ENCODE peak calls at places on chromosome 18, in six cellular contexts. F is cardiac fibroblast, N is neural progenitor cell, H is endothelial cell, E is tibial artery, G is neural crest cell. X is an unnamed sample.

GRCh38 chr18:7870855-7871254 is 303.7 kb downstream of the PTPRM start:
- DNase-seq in E (no peak), H (no peak), N (no peak), G (no peak), F (peak), X (no peak)

GRCh38 chr18:36819621-36820020 is 9.2 kb downstream of the TPGS2 start:
- DNase-seq in N (no peak), G (no peak), E (no peak), H (no peak), F (no peak), X (no peak)

GRCh38 chr18:53070706-53071105 is 730.7 kb downstream of the DCC start:
- DNase-seq in E (no peak), F (no peak), H (no peak), N (no peak), G (peak), X (no peak)

GRCh38 chr18:10525563-10526210 is at the start of gene NAPG:
- DNase-seq in H (peak), N (peak), F (peak), G (peak), E (peak), X (peak)

GRCh38 chr18:61820842-61821241 is 72.0 kb downstream of the RNF152 start:
- DNase-seq in H (no peak), N (no peak), F (no peak), G (no peak), E (no peak), X (no peak)

GRCh38 chr18:57397440-57397839 is 37.7 kb upstream of the ONECUT2 start:
- DNase-seq in G (no peak), E (no peak), N (no peak), H (no peak), F (peak), X (no peak)

GRCh38 chr18:48887905-48888531 is 62.7 kb downstream of the SMAD7 start:
- DNase-seq in F (no peak), N (peak), G (no peak), H (peak), E (peak), X (no peak)

GRCh38 chr18:63216497-63216896 is 103.1 kb downstream of the BCL2 start:
- DNase-seq in H (no peak), G (no peak), E (no peak), N (no peak), F (no peak), X (no peak)

GRCh38 chr18:48994044-48994651 is 43.4 kb upstream of the SMAD7 start:
- DNase-seq in F (peak), H (no peak), G (no peak), N (no peak), E (no peak), X (no peak)

GRCh38 chr18:3655637-3656050 is 205.7 kb downstream of the TGIF1 start:
- DNase-seq in F (no peak), E (no peak), H (no peak), G (no peak), N (no peak), X (no peak)

GRCh38 chr18:48818329-48819254 is 132.2 kb downstream of the SMAD7 start:
- DNase-seq in H (no peak), E (peak), F (no peak), N (no peak), G (no peak), X (peak)

DNA sequence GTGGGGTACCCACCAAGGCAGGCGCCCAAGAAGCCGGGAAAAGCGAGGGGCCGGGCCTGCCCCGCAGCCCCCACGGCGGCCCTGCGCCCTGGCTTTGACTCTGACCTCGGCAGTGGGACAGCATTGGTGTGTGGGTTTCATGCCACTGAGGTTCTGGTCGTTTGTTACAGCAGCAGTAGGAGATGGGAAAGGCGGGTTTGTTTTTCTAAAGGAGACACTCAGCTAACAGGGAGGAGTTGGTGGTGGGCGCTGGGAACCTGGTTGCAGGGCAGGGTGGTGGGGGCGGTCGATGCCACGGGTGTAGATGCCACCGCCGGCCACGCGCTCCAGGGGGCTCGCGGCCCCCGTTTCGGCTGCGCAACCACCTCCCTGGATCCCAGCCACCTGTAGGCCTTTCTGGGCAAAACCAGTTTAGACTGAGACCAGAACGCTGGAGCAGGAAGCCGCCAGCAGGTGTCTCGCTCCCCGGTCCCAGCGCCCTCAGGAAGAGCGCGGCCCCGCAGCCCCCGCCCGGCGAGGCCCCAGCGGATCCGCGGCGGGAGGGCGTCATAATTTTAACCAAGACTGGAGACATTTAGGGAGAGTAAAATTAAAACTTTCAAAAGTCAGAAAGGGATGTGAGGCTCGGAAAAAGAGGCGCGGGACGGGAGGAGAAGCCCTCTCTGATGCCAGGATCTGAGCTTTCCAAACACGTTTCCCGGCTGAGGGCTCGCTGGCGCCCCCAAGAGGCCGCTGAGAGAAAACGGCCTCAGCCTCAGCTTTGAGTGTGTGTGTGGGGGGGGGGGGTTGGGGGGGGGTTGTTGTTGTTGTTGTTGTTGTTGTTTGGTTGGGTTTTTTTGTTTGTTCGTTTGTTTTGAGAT is 17.4 kb downstream of the CIDEA start:
- DNase-seq in F (peak), H (peak), G (peak), E (peak), N (peak), X (peak)
- TF ChIP-seq CTCF in F (peak), H (peak), G (peak), E (peak), N (peak), X (no peak)

GRCh38 chr18:11761553-11761952 is 72.5 kb downstream of the GNAL start:
- DNase-seq in F (no peak), G (no peak), E (no peak), H (no peak), N (peak), X (no peak)
- TF ChIP-seq CTCF in F (peak), G (peak), E (no peak), H (peak), N (peak), X (no peak)

GRCh38 chr18:50281295-50281971 is at the start of gene MBD1:
- DNase-seq in H (peak), G (peak), F (peak), E (peak), N (peak), X (peak)
- TF ChIP-seq CTCF in H (peak), G (no peak), F (peak), E (peak), N (peak), X (peak)

GRCh38 chr18:58455318-58455950 is 173.5 kb downstream of the ALPK2 start:
- DNase-seq in F (no peak), E (no peak), N (no peak), G (no peak), H (no peak), X (no peak)
- TF ChIP-seq CTCF in F (no peak), E (no peak), N (no peak), G (no peak), H (no peak), X (no peak)

DNA sequence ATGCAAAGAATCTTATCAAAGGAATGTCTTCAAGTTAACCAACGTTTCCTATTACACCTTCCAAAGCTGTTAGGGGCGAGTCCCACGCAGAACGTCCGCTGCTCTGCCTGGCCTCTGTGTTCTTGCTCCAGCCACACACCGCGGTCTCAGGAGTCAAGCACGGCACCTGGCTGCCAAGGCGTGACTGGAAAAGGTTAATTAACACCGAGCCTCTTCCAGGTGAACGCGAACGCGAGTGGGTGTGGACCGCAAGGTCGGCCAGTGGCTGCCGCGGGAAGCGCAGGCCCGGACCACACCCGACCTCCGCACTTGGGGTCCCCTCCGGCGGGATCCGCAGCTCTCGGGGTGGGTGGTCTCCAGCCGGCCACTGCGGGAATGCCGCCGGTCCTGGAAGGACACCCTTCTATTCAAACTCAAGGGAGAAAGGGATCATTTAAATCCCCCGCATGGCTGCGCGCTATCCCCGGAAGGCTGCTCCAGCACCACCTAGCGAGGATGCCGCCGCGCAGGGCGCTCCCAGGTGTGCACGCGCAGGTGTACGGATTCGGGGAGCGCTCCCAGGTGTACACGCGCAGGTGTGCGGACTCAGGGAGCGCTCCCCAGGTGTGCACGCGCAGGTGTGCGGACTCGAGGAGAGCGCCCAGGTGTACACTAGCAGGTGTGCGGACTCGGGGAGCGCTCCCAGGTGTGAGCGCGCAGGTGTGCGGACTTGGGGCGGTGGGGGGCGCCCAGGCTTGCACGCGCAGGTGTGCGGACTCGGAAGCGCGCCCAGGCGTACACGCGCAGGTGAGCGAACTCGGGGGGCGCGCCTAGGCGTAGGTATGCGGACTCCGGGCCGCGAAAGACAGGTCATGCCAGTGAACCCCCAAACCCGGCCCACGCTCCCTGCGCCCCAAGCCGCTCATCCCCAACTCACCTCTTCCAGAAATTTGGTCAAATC is 662 bp downstream of the CYB5A start:
- DNase-seq in F (no peak), H (no peak), N (peak), E (no peak), G (no peak), X (no peak)
- TF ChIP-seq CTCF in F (no peak), H (no peak), N (peak), E (no peak), G (peak), X (peak)

GRCh38 chr18:56386856-56387255 is 251.5 kb downstream of the TXNL1 start:
- DNase-seq in H (no peak), F (no peak), N (no peak), G (no peak), E (no peak), X (no peak)

GRCh38 chr18:56393870-56394269 is 244.5 kb downstream of the TXNL1 start:
- DNase-seq in F (no peak), H (no peak), E (no peak), G (no peak), N (no peak), X (no peak)

GRCh38 chr18:56388571-56388970 is 249.8 kb downstream of the TXNL1 start:
- DNase-seq in G (no peak), F (no peak), E (no peak), N (no peak), H (no peak), X (no peak)

GRCh38 chr18:56391933-56392590 is 246.3 kb downstream of the TXNL1 start:
- DNase-seq in G (no peak), N (no peak), F (no peak), H (no peak), E (no peak), X (no peak)

GRCh38 chr18:56389190-56389589 is 249.2 kb downstream of the TXNL1 start:
- DNase-seq in N (peak), H (no peak), E (no peak), G (no peak), F (no peak), X (no peak)
- TF ChIP-seq CTCF in N (peak), H (no peak), E (no peak), G (no peak), F (no peak), X (no peak)

GRCh38 chr18:50287441-50288347 is at the start of gene CXXC1:
- DNase-seq in E (peak), H (peak), N (peak), F (peak), G (peak), X (peak)
- TF ChIP-seq CTCF in E (peak), H (peak), N (peak), F (peak), G (peak), X (peak)

GRCh38 chr18:79379251-79379905 is 16.4 kb upstream of the NFATC1 start:
- DNase-seq in N (no peak), G (no peak), F (no peak), H (no peak), E (no peak), X (no peak)

GRCh38 chr18:79380816-79381806 is 14.6 kb upstream of the NFATC1 start:
- DNase-seq in F (peak), G (peak), H (peak), E (peak), N (peak), X (peak)

GRCh38 chr18:79379931-79380815 is 15.6 kb upstream of the NFATC1 start:
- DNase-seq in H (no peak), E (no peak), N (no peak), G (no peak), F (no peak), X (no peak)

GRCh38 chr18:79377187-79377891 is 18.4 kb upstream of the NFATC1 start:
- DNase-seq in E (no peak), F (no peak), G (no peak), H (no peak), N (no peak), X (no peak)

GRCh38 chr18:79378416-79379250 is 17.1 kb upstream of the NFATC1 start:
- DNase-seq in E (peak), G (peak), F (peak), N (peak), H (peak), X (peak)
- TF ChIP-seq CTCF in E (peak), G (peak), F (peak), N (peak), H (peak), X (peak)